ENCODE peak calls at places on chromosomes 16 and 17, in four cellular contexts. C, M, S and Q are unnamed samples.

GRCh38 chr16:64278196-64278595 is 843.7 kb downstream of the CDH11 start:
- DNase-seq in C (no peak), M (no peak), S (no peak), Q (no peak)

GRCh38 chr17:76519048-76519614 is 17.9 kb upstream of the RHBDF2 start:
- DNase-seq in C (no peak), M (no peak), S (no peak), Q (no peak)

GRCh38 chr16:29769507-29769906 is 8.5 kb upstream of the ZG16 start:
- DNase-seq in C (no peak), M (no peak), S (no peak), Q (no peak)

GRCh38 chr17:76000755-76001521 is at the start of gene CDK3:
- DNase-seq in C (no peak), M (no peak), S (no peak), Q (no peak)

GRCh38 chr17:49694847-49695697 is 12.7 kb downstream of the SLC35B1 start:
- DNase-seq in C (peak), M (no peak), S (peak), Q (no peak)

GRCh38 chr16:554297-554621 is 5.9 kb upstream of the PRR35 start:
- DNase-seq in C (no peak), M (no peak), S (no peak), Q (no peak)

GRCh38 chr16:7132465-7132864 is 200.2 kb upstream of the RBFOX1 start:
- DNase-seq in C (no peak), M (no peak), S (no peak), Q (no peak)

GRCh38 chr17:49425004-49425286 is 10.3 kb upstream of the PHB1 start:
- DNase-seq in C (no peak), M (no peak), S (no peak), Q (no peak)

GRCh38 chr17:39636587-39636926 is 387 bp upstream of the STARD3 start:
- DNase-seq in C (no peak), M (no peak), S (no peak), Q (no peak)

GRCh38 chr16:86732621-86733297 is 154.4 kb downstream of the FOXL1 start:
- DNase-seq in C (no peak), M (no peak), S (no peak), Q (no peak)

GRCh38 chr16:85370881-85371651 is 242.1 kb upstream of the GSE1 start:
- DNase-seq in C (no peak), M (peak), S (no peak), Q (peak)